ENCODE peak calls at places on chromosomes 1 and 21, in four cellular contexts. B is astrocyte, C is stomach, H is kidney. M is an unnamed sample.

GRCh38 chr1:207863893-207864535 is 46.9 kb downstream of the CD34 start:
- DNase-seq in B (no peak), C (no peak), H (no peak), M (no peak)

GRCh38 chr1:229689915-229690314 is 63.9 kb downstream of the URB2 start:
- DNase-seq in B (no peak), C (no peak), H (no peak), M (no peak)

GRCh38 chr1:1421907-1422464 is 910 bp upstream of the ANKRD65 start:
- DNase-seq in B (no peak), C (no peak), H (peak; percentile 54), M (no peak)

GRCh38 chr1:86714561-86715244 is 10.3 kb downstream of the SH3GLB1 start:
- DNase-seq in B (no peak), C (no peak), H (no peak), M (no peak)

GRCh38 chr21:42081138-42081537 is 10.0 kb downstream of the UMODL1 start:
- DNase-seq in B (peak; percentile 15), C (no peak), H (peak; percentile 58), M (no peak)

GRCh38 chr1:198118136-198118535 is 38.7 kb upstream of the NEK7 start:
- DNase-seq in B (peak; percentile 98), C (no peak), H (peak; percentile 83), M (no peak)

GRCh38 chr1:241413386-241413785 is 56.4 kb upstream of the RGS7 start:
- DNase-seq in B (peak; percentile 57), C (no peak), H (no peak), M (no peak)

GRCh38 chr1:53763461-53763860 is 24.5 kb upstream of the GLIS1 start:
- DNase-seq in B (no peak), C (no peak), H (no peak), M (no peak)

GRCh38 chr1:117167402-117167801 is 43.3 kb downstream of the VTCN1 start:
- DNase-seq in B (no peak), C (no peak), H (no peak), M (no peak)

GRCh38 chr1:115114308-115114707 is 25.0 kb upstream of the TSPAN2 start:
- DNase-seq in B (peak; percentile 18), C (no peak), H (peak; percentile 87), M (no peak)
- H3K27ac ChIP-seq in B (peak overlapping the region; percentile 19), C (no peak overlapping the region), H (no peak overlapping the region), M (no peak overlapping the region)

GRCh38 chr1:58649555-58649954 is 50.3 kb downstream of the MYSM1 start:
- DNase-seq in B (no peak), C (peak; percentile 55), H (no peak), M (no peak)
- TF ChIP-seq CTCF in B (no peak), C (no peak), H (no peak), M (no peak)

GRCh38 chr1:11639372-11639771 is 14.9 kb downstream of the FBXO2 start:
- DNase-seq in B (no peak), C (no peak), H (no peak), M (no peak)

GRCh38 chr1:11640101-11640500 is 14.1 kb downstream of the FBXO2 start:
- DNase-seq in B (no peak), C (no peak), H (no peak), M (no peak)

GRCh38 chr1:11643782-11644181 is 10.4 kb downstream of the FBXO2 start:
- DNase-seq in B (no peak), C (no peak), H (no peak), M (no peak)

GRCh38 chr1:11640944-11641343 is 13.3 kb downstream of the FBXO2 start:
- DNase-seq in B (no peak), C (no peak), H (no peak), M (no peak)

DNA sequence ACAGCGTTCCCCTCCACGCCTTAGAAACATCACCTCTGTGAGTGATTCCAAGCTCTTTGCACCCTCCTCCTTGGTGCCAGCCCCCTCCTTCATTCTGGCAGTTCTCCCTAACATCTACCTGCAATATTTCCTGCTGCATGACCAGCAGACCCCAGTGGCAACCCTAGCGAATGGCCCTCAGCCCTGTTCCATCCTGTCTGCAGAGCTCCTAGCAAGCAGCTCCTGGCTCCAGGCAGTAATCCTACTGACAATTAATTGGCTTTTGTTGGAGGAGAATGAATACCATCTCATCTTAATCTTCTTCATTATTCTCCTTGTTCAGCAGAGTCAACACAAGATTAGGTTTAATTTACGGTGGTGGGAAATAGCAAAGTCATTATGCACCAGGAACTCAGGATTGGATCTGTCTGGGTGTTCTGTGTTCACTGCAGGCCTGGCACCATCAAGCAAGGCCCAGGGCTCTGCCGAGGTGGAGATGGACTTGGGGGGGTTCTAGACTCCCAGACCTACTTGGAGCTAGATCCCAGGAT is 12.4 kb downstream of the FBXO2 start:
- DNase-seq in B (no peak), C (no peak), H (no peak), M (no peak)
- H3K9me3 ChIP-seq in B (no peaks in the 10 kb centered on the region), C (no peaks in the 10 kb centered on the region), H (no peaks in the 10 kb centered on the region), M (no peaks in the 10 kb centered on the region)

DNA sequence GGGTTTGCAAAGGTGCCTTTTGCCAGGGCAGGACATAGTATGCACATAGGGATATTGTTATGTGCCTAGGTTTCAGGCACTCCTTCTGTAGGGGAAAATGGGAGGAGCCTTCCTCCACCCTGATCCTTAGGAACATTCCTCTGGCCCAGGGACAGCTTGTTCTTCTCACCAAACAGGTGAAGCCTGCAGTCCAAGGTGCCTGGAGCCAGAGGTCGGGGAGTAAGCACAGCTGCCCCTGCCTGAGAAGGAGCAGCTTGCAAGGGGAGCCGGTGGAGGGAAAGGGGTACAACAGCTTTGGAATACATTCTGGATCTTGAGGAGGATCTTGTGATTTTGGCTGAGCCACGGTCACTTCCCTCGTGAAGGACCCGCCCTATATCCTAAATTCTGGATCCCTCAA is 82.4 kb upstream of the CD1D start:
- DNase-seq in B (no peak), C (no peak), H (no peak), M (no peak)
- H3K27ac ChIP-seq in B (no peak overlapping the region), C (no peak overlapping the region), H (no peak overlapping the region), M (no peak overlapping the region)

M was measured in lower lobe of right lung.